ENCODE peak calls at places on chromosomes 12 and 14, in five cellular contexts. J, E, M, O and B are unnamed samples.

GRCh38 chr12:123150273-123150803 is 552 bp downstream of the PITPNM2 start:
- DNase-seq in J (no peak), E (no peak), M (peak), O (peak), B (peak)

GRCh38 chr12:109047081-109047805 is 5.1 kb upstream of the USP30 start:
- DNase-seq in J (no peak), E (no peak), M (no peak), O (no peak), B (no peak)

GRCh38 chr12:59734371-59734770 is 138.5 kb downstream of the SLC16A7 start:
- DNase-seq in J (no peak), E (no peak), M (no peak), O (no peak), B (no peak)

GRCh38 chr14:66603945-66604344 is 96.0 kb downstream of the GPHN start:
- DNase-seq in J (no peak), E (no peak), M (no peak), O (no peak), B (no peak)

GRCh38 chr12:105025890-105026289 is 39.8 kb downstream of the NOPCHAP1 start:
- DNase-seq in J (no peak), E (peak), M (no peak), O (no peak), B (peak)

GRCh38 chr12:124829008-124829707 is 34.5 kb downstream of the SCARB1 start:
- DNase-seq in J (peak), E (no peak), M (no peak), O (no peak), B (no peak)

GRCh38 chr12:120719496-120720233 is 6.0 kb upstream of the ACADS start:
- DNase-seq in J (no peak), E (no peak), M (no peak), O (no peak), B (no peak)

GRCh38 chr14:73610692-73611091 is 1.6 kb upstream of the ACOT6 start:
- DNase-seq in J (no peak), E (no peak), M (no peak), O (no peak), B (no peak)

GRCh38 chr12:99948380-99948779 is 36.4 kb downstream of the ANKS1B start:
- DNase-seq in J (no peak), E (no peak), M (no peak), O (no peak), B (no peak)

GRCh38 chr12:123984903-123985302 is 11.9 kb downstream of the ZNF664 start:
- DNase-seq in J (no peak), E (no peak), M (no peak), O (no peak), B (no peak)

GRCh38 chr14:93764211-93764659 is 24.1 kb downstream of the PRIMA1 start:
- DNase-seq in J (no peak), E (no peak), M (peak), O (no peak), B (peak)

GRCh38 chr14:100535287-100536131 is 51.7 kb downstream of the BEGAIN start:
- DNase-seq in J (peak), E (peak), M (peak), O (no peak), B (peak)

GRCh38 chr12:99111600-99111999 is 466.5 kb downstream of the APAF1 start:
- DNase-seq in J (no peak), E (no peak), M (no peak), O (no peak), B (no peak)

GRCh38 chr12:131959641-131960589 is 10.2 kb downstream of the EP400 start:
- DNase-seq in J (no peak), E (no peak), M (no peak), O (no peak), B (no peak)

GRCh38 chr14:31449971-31450610 is 7.2 kb downstream of the DTD2 start:
- DNase-seq in J (no peak), E (no peak), M (no peak), O (no peak), B (no peak)

GRCh38 chr12:94284859-94285258 is 136.5 kb downstream of the PLXNC1 start:
- DNase-seq in J (no peak), E (no peak), M (no peak), O (no peak), B (no peak)

GRCh38 chr14:55780156-55780946 is 200.3 kb downstream of the KTN1 start:
- DNase-seq in J (peak), E (peak), M (peak), O (no peak), B (peak)

GRCh38 chr14:71103662-71104484 is 196.6 kb downstream of the PCNX1 start:
- DNase-seq in J (no peak), E (no peak), M (no peak), O (no peak), B (no peak)

GRCh38 chr12:93127582-93128331 is 198.7 kb upstream of the EEA1 start:
- DNase-seq in J (no peak), E (peak), M (peak), O (no peak), B (peak)

GRCh38 chr12:46154221-46154975 is 114.4 kb downstream of the SLC38A1 start:
- DNase-seq in J (no peak), E (no peak), M (no peak), O (no peak), B (no peak)

GRCh38 chr12:47651368-47652254 is 54.2 kb downstream of the RPAP3 start:
- DNase-seq in J (no peak), E (peak), M (peak), O (peak), B (peak)

GRCh38 chr14:99363616-99364290 is 91.8 kb upstream of the BCL11B start:
- DNase-seq in J (no peak), E (no peak), M (no peak), O (no peak), B (no peak)

GRCh38 chr12:67640863-67641262 is 7.7 kb upstream of the DYRK2 start:
- DNase-seq in J (no peak), E (no peak), M (no peak), O (no peak), B (no peak)

GRCh38 chr12:39763071-39763893 is 143.7 kb upstream of the ABCD2 start:
- DNase-seq in J (no peak), E (no peak), M (no peak), O (no peak), B (no peak)

GRCh38 chr12:100987552-100988277 is 193.1 kb downstream of the ANO4 start:
- DNase-seq in J (no peak), E (no peak), M (no peak), O (no peak), B (no peak)

GRCh38 chr12:93183940-93184663 is 193.6 kb upstream of the NUDT4 start:
- DNase-seq in J (no peak), E (no peak), M (peak), O (no peak), B (peak)

GRCh38 chr12:48890657-48891418 is 25.2 kb upstream of the RND1 start:
- DNase-seq in J (no peak), E (peak), M (peak), O (peak), B (peak)

GRCh38 chr14:79150226-79150625 is 980.1 kb downstream of the NRXN3 start:
- DNase-seq in J (no peak), E (no peak), M (no peak), O (no peak), B (no peak)

GRCh38 chr12:69910739-69911138 is 85.7 kb downstream of the MYRFL start:
- DNase-seq in J (no peak), E (no peak), M (no peak), O (no peak), B (no peak)

GRCh38 chr14:91624757-91625156 is 107.1 kb downstream of the CATSPERB start:
- DNase-seq in J (no peak), E (no peak), M (no peak), O (no peak), B (no peak)

GRCh38 chr12:20463920-20464524 is 95.7 kb downstream of the PDE3A start:
- DNase-seq in J (no peak), E (no peak), M (no peak), O (no peak), B (no peak)

GRCh38 chr14:61417141-61417540 is 95.8 kb downstream of the PRKCH start:
- DNase-seq in J (no peak), E (no peak), M (no peak), O (no peak), B (no peak)

GRCh38 chr12:89497467-89497866 is 27.1 kb downstream of the GALNT4 start:
- DNase-seq in J (no peak), E (no peak), M (no peak), O (no peak), B (no peak)

GRCh38 chr14:28773176-28773575 is 6.6 kb downstream of the FOXG1 start:
- DNase-seq in J (no peak), E (no peak), M (no peak), O (no peak), B (no peak)

GRCh38 chr14:53885241-53885640 is 71.4 kb downstream of the BMP4 start:
- DNase-seq in J (no peak), E (no peak), M (no peak), O (no peak), B (no peak)

GRCh38 chr12:48717252-48717695 is 767 bp upstream of the CCNT1 start:
- DNase-seq in J (no peak), E (no peak), M (no peak), O (no peak), B (no peak)

GRCh38 chr12:115632323-115632722 is 645.2 kb downstream of the MED13L start:
- DNase-seq in J (no peak), E (no peak), M (no peak), O (no peak), B (no peak)
- TF ChIP-seq CTCF in J (peak), E (no peak), M (peak), O (no peak), B (no peak)

GRCh38 chr12:6383572-6384498 is at the start of gene LTBR:
- DNase-seq in J (peak), E (peak), M (peak), O (peak), B (peak)
- H3K4me3 ChIP-seq in J (peak), E (peak), M (peak), O (peak), B (peak)

GRCh38 chr12:33757701-33758100 is 264.6 kb upstream of the ALG10 start:
- DNase-seq in J (no peak), E (no peak), M (no peak), O (no peak), B (no peak)
- TF ChIP-seq CTCF in J (no peak), E (no peak), M (no peak), O (no peak), B (no peak)

DNA sequence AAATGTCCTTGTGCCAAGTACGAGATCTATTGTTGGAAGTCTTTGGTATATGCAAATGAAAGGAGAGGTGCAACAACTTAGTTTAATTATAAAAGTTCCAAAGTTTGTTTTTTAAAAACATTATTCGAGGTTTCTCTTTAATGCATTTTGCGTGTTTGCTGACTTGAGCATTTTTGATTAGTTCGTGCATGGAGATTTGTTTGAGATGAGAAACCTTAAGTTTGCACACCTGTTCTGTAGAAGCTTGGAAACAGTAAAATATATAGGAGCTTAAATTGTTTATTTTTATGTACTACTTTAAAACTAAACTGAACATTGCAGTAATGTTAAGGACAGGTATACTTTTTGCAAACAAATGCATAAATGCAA is 2.3 kb downstream of the HSPA2 start:
- DNase-seq in J (no peak), E (no peak), M (no peak), O (no peak), B (no peak)
- H3K4me3 ChIP-seq in J (no peak), E (peak), M (peak), O (no peak), B (peak)

GRCh38 chr14:96062010-96062409 is 22.8 kb downstream of the C14orf132 start:
- DNase-seq in J (peak), E (no peak), M (no peak), O (no peak), B (peak)
- TF ChIP-seq CTCF in J (no peak), E (no peak), M (no peak), O (no peak), B (no peak)

DNA sequence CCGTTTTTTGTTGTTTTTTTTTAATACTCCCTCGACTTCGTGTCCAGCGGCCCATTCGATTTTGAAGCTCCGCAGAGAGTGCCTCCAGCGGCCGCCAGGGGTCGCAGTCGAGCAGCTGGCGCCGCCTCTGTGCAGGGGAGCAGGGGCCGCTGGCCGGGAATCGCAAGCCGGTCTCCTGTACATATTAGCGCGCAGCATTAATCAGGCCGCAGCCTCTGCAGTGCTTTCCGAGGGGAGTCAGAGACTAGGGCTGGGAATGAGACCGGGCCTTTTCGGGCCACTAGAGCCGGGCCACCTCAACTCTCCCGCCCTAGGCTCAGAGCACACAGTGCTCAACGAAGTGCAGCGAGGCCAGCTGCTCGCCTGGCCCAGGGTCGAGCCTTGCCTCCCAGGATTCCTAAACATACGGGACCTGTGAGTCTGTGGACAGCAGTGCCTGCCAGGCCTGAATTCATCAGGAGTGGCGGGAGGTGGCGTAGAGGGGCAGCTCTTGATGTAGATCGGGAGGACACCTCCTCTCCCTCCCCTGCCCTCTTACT is 81.8 kb downstream of the EMP1 start:
- DNase-seq in J (no peak), E (peak), M (peak), O (peak), B (peak)
- H3K4me3 ChIP-seq in J (no peak), E (no peak), M (peak), O (no peak), B (no peak)

DNA sequence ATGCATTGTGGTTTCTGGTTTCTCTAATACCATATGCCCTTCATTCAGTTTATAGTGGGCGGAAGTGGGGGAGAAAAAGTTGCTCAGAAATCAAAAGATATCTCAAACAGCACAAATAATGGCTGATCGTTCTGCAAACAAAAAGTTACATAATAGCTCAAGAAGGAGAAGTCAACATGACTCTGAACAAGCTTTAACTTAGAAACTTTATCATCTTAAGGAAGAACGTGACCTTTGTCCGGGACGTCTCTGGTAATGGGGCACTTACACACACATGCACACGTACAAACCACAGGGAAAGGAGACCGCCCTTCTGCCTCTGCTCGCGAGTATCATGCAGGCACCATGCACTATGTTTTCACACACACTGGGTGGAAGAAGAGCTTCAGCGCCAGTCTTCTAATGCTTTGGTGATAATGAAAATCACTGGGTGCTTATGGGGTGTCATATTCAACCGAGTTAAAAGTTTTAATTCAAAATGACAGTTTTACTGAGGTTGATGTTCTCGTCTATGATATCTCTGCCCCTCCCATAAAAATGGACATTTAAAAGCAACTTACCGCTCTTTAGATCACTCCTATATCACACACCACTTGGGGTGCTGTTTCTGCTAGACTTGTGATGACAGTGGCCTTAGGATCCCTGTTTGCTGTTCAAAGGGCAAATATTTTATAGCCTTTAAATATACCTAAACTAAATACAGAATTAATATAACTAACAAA is 4.7 kb downstream of the FOS start:
- DNase-seq in J (no peak), E (peak), M (no peak), O (no peak), B (no peak)
- TF ChIP-seq CTCF in J (peak), E (no peak), M (no peak), O (peak), B (no peak)

GRCh38 chr14:103259801-103260628 is 74.0 kb upstream of the EIF5 start:
- DNase-seq in J (peak), E (no peak), M (no peak), O (peak), B (no peak)
- H3K4me3 ChIP-seq in J (peak), E (peak), M (peak), O (no peak), B (peak)